ENCODE peak calls at places on chromosomes 1 and 21, in ten cellular contexts. One of them, this sample, is unnamed.

GRCh38 chr1:232952514-232953175 is 2.2 kb downstream of the NTPCR start:
- DNase-seq in skeletal muscle cell: no peak
- DNase-seq in activated CD8-positive, alpha-beta memory T cell treated with anti-CD3 and anti-CD28 coated beads, Interleukin-2, amount 50 U/mL, for 4 hours: peak; percentile 20
- DNase-seq in thoracic aorta: no peak
- DNase-seq in amniotic stem cell: no peak
- DNase-seq in activated CD4-positive, alpha-beta T cell treated with anti-CD3 and anti-CD28 coated beads for 24 hours: no peak
- DNase-seq in lower leg skin: no peak
- DNase-seq in GOT3: no peak
- DNase-seq in NCI-H2029 treated with DMSO at 0.1 percent for 48 hours: no peak
- DNase-seq in GM12891: no peak
- DNase-seq in this sample: no peak

GRCh38 chr1:176211395-176212165 is 4.5 kb upstream of the COP1 start:
- DNase-seq in skeletal muscle cell: no peak
- DNase-seq in activated CD8-positive, alpha-beta memory T cell treated with anti-CD3 and anti-CD28 coated beads, Interleukin-2, amount 50 U/mL, for 4 hours: no peak
- DNase-seq in thoracic aorta: no peak
- DNase-seq in amniotic stem cell: no peak
- DNase-seq in activated CD4-positive, alpha-beta T cell treated with anti-CD3 and anti-CD28 coated beads for 24 hours: no peak
- DNase-seq in lower leg skin: no peak
- DNase-seq in GOT3: no peak
- DNase-seq in NCI-H2029 treated with DMSO at 0.1 percent for 48 hours: no peak
- DNase-seq in GM12891: no peak
- DNase-seq in this sample: no peak

GRCh38 chr1:181350146-181350545 is 133.2 kb upstream of the CACNA1E start:
- DNase-seq in skeletal muscle cell: no peak
- DNase-seq in activated CD8-positive, alpha-beta memory T cell treated with anti-CD3 and anti-CD28 coated beads, Interleukin-2, amount 50 U/mL, for 4 hours: no peak
- DNase-seq in thoracic aorta: no peak
- DNase-seq in amniotic stem cell: no peak
- DNase-seq in activated CD4-positive, alpha-beta T cell treated with anti-CD3 and anti-CD28 coated beads for 24 hours: no peak
- DNase-seq in lower leg skin: peak; percentile 72
- DNase-seq in GOT3: no peak
- DNase-seq in NCI-H2029 treated with DMSO at 0.1 percent for 48 hours: no peak
- DNase-seq in GM12891: no peak
- DNase-seq in this sample: no peak

GRCh38 chr1:23824711-23825075 is 536 bp downstream of the HMGCL start:
- DNase-seq in skeletal muscle cell: no peak
- DNase-seq in activated CD8-positive, alpha-beta memory T cell treated with anti-CD3 and anti-CD28 coated beads, Interleukin-2, amount 50 U/mL, for 4 hours: no peak
- DNase-seq in thoracic aorta: no peak
- DNase-seq in amniotic stem cell: no peak
- DNase-seq in activated CD4-positive, alpha-beta T cell treated with anti-CD3 and anti-CD28 coated beads for 24 hours: no peak
- DNase-seq in lower leg skin: no peak
- DNase-seq in GOT3: no peak
- DNase-seq in NCI-H2029 treated with DMSO at 0.1 percent for 48 hours: no peak
- DNase-seq in GM12891: no peak
- DNase-seq in this sample: no peak

GRCh38 chr21:35303085-35303484 is 254.0 kb upstream of the RUNX1 start:
- DNase-seq in skeletal muscle cell: peak; percentile 75
- DNase-seq in activated CD8-positive, alpha-beta memory T cell treated with anti-CD3 and anti-CD28 coated beads, Interleukin-2, amount 50 U/mL, for 4 hours: no peak
- DNase-seq in thoracic aorta: no peak
- DNase-seq in amniotic stem cell: peak; percentile 53
- DNase-seq in activated CD4-positive, alpha-beta T cell treated with anti-CD3 and anti-CD28 coated beads for 24 hours: no peak
- DNase-seq in lower leg skin: no peak
- DNase-seq in GOT3: no peak
- DNase-seq in NCI-H2029 treated with DMSO at 0.1 percent for 48 hours: no peak
- DNase-seq in GM12891: no peak
- DNase-seq in this sample: no peak

GRCh38 chr1:224707849-224708725 is 92.0 kb downstream of the CNIH3 start:
- DNase-seq in skeletal muscle cell: peak; percentile 84
- DNase-seq in activated CD8-positive, alpha-beta memory T cell treated with anti-CD3 and anti-CD28 coated beads, Interleukin-2, amount 50 U/mL, for 4 hours: no peak
- DNase-seq in thoracic aorta: no peak
- DNase-seq in amniotic stem cell: no peak
- DNase-seq in activated CD4-positive, alpha-beta T cell treated with anti-CD3 and anti-CD28 coated beads for 24 hours: no peak
- DNase-seq in lower leg skin: no peak
- DNase-seq in GOT3: no peak
- DNase-seq in NCI-H2029 treated with DMSO at 0.1 percent for 48 hours: no peak
- DNase-seq in GM12891: no peak
- DNase-seq in this sample: no peak

GRCh38 chr1:44079566-44079965 is 39.1 kb upstream of the KLF17 start:
- DNase-seq in skeletal muscle cell: no peak
- DNase-seq in activated CD8-positive, alpha-beta memory T cell treated with anti-CD3 and anti-CD28 coated beads, Interleukin-2, amount 50 U/mL, for 4 hours: no peak
- DNase-seq in thoracic aorta: no peak
- DNase-seq in amniotic stem cell: no peak
- DNase-seq in activated CD4-positive, alpha-beta T cell treated with anti-CD3 and anti-CD28 coated beads for 24 hours: no peak
- DNase-seq in lower leg skin: no peak
- DNase-seq in GOT3: no peak
- DNase-seq in NCI-H2029 treated with DMSO at 0.1 percent for 48 hours: no peak
- DNase-seq in GM12891: no peak
- DNase-seq in this sample: no peak

GRCh38 chr1:67803380-67804279 is 29.6 kb downstream of the GNG12 start:
- DNase-seq in skeletal muscle cell: no peak
- DNase-seq in activated CD8-positive, alpha-beta memory T cell treated with anti-CD3 and anti-CD28 coated beads, Interleukin-2, amount 50 U/mL, for 4 hours: no peak
- DNase-seq in thoracic aorta: no peak
- DNase-seq in amniotic stem cell: no peak
- DNase-seq in activated CD4-positive, alpha-beta T cell treated with anti-CD3 and anti-CD28 coated beads for 24 hours: no peak
- DNase-seq in lower leg skin: no peak
- DNase-seq in GOT3: no peak
- DNase-seq in NCI-H2029 treated with DMSO at 0.1 percent for 48 hours: no peak
- DNase-seq in GM12891: no peak
- DNase-seq in this sample: no peak

GRCh38 chr1:96002969-96003964 is 718.3 kb upstream of the PTBP2 start:
- DNase-seq in skeletal muscle cell: no peak
- DNase-seq in activated CD8-positive, alpha-beta memory T cell treated with anti-CD3 and anti-CD28 coated beads, Interleukin-2, amount 50 U/mL, for 4 hours: no peak
- DNase-seq in thoracic aorta: no peak
- DNase-seq in amniotic stem cell: no peak
- DNase-seq in activated CD4-positive, alpha-beta T cell treated with anti-CD3 and anti-CD28 coated beads for 24 hours: no peak
- DNase-seq in lower leg skin: no peak
- DNase-seq in GOT3: no peak
- DNase-seq in NCI-H2029 treated with DMSO at 0.1 percent for 48 hours: no peak
- DNase-seq in GM12891: no peak
- DNase-seq in this sample: no peak

GRCh38 chr1:13583592-13583963 is at the start of gene PDPN:
- DNase-seq in skeletal muscle cell: no peak
- DNase-seq in activated CD8-positive, alpha-beta memory T cell treated with anti-CD3 and anti-CD28 coated beads, Interleukin-2, amount 50 U/mL, for 4 hours: no peak
- DNase-seq in thoracic aorta: no peak
- DNase-seq in amniotic stem cell: no peak
- DNase-seq in activated CD4-positive, alpha-beta T cell treated with anti-CD3 and anti-CD28 coated beads for 24 hours: no peak
- DNase-seq in lower leg skin: peak; percentile 92
- DNase-seq in GOT3: no peak
- DNase-seq in NCI-H2029 treated with DMSO at 0.1 percent for 48 hours: no peak
- DNase-seq in GM12891: no peak
- DNase-seq in this sample: no peak

GRCh38 chr1:93679546-93679945 is 2.1 kb downstream of the BCAR3 start:
- DNase-seq in skeletal muscle cell: no peak
- DNase-seq in activated CD8-positive, alpha-beta memory T cell treated with anti-CD3 and anti-CD28 coated beads, Interleukin-2, amount 50 U/mL, for 4 hours: no peak
- DNase-seq in thoracic aorta: no peak
- DNase-seq in amniotic stem cell: no peak
- DNase-seq in activated CD4-positive, alpha-beta T cell treated with anti-CD3 and anti-CD28 coated beads for 24 hours: no peak
- DNase-seq in lower leg skin: no peak
- DNase-seq in GOT3: no peak
- DNase-seq in NCI-H2029 treated with DMSO at 0.1 percent for 48 hours: no peak
- DNase-seq in GM12891: no peak
- DNase-seq in this sample: no peak

This sample was measured in brain pericyte.